ENCODE peak calls at places on chromosome 1, in seven cellular contexts. R is HepG2, T is H1, N is HCT116, Y is SK-N-SH, K is K562, F is GM12878. C is an unnamed sample.

GRCh38 chr1:226111865-226112395 is 49.4 kb downstream of the H3-3A start:
- DNase-seq in Y (no peak), N (no peak), K (no peak), F (no peak), R (no peak), T (no peak), C (no peak)

GRCh38 chr1:91929246-91929645 is 20.0 kb upstream of the BRDT start:
- DNase-seq in T (no peak), K (no peak), R (peak), Y (no peak), N (no peak), F (no peak), C (no peak)

GRCh38 chr1:88608139-88608943 is 75.7 kb upstream of the PKN2 start:
- DNase-seq in Y (peak), K (peak), F (no peak), N (peak), R (peak), T (no peak), C (no peak)

GRCh38 chr1:3139871-3140837 is 71.2 kb downstream of the PRDM16 start:
- DNase-seq in R (no peak), Y (peak), T (no peak), F (no peak), N (no peak), K (no peak), C (no peak)

GRCh38 chr1:216422821-216423529 is at the start of gene USH2A:
- DNase-seq in N (no peak), K (no peak), F (no peak), R (no peak), T (no peak), Y (no peak), C (peak)

GRCh38 chr1:223258751-223259177 is 105.2 kb downstream of the SUSD4 start:
- DNase-seq in R (peak), K (peak), Y (no peak), F (no peak), N (no peak), T (no peak), C (no peak)

GRCh38 chr1:75615664-75616435 is 4.9 kb upstream of the SLC44A5 start:
- DNase-seq in F (no peak), N (no peak), R (no peak), Y (peak), T (no peak), K (peak), C (peak)

GRCh38 chr1:204641936-204642335 is 43.6 kb downstream of the LRRN2 start:
- DNase-seq in K (no peak), N (no peak), Y (no peak), R (no peak), T (no peak), F (no peak), C (no peak)

GRCh38 chr1:88737338-88737927 is 53.4 kb downstream of the PKN2 start:
- DNase-seq in Y (no peak), T (no peak), N (no peak), R (no peak), F (no peak), K (no peak), C (no peak)

GRCh38 chr1:32240140-32240951 is 6.7 kb upstream of the FAM167B start:
- DNase-seq in T (peak), N (peak), F (no peak), K (no peak), R (no peak), Y (peak), C (peak)

GRCh38 chr1:25922064-25922632 is 15.9 kb upstream of the STMN1 start:
- DNase-seq in R (no peak), T (no peak), F (no peak), Y (no peak), K (no peak), N (no peak), C (no peak)

GRCh38 chr1:5921671-5922070 is 70.6 kb downstream of the NPHP4 start:
- DNase-seq in T (no peak), R (no peak), K (no peak), N (no peak), Y (no peak), F (no peak), C (no peak)

GRCh38 chr1:51325878-51326755 is 4.2 kb downstream of the TTC39A start:
- DNase-seq in R (no peak), Y (peak), K (peak), N (no peak), T (no peak), F (no peak), C (no peak)

GRCh38 chr1:88293791-88294190 is 390.3 kb upstream of the PKN2 start:
- DNase-seq in Y (no peak), R (no peak), N (no peak), T (no peak), F (no peak), K (no peak), C (no peak)

GRCh38 chr1:14924455-14925325 is 228.9 kb upstream of the TMEM51 start:
- DNase-seq in N (no peak), R (no peak), K (peak), Y (peak), T (no peak), F (no peak), C (peak)

GRCh38 chr1:175129644-175129996 is 62.0 kb downstream of the TNN start:
- DNase-seq in F (no peak), K (no peak), Y (no peak), N (no peak), R (no peak), T (no peak), C (no peak)

GRCh38 chr1:31576201-31576669 is at the start of gene TINAGL1:
- DNase-seq in R (peak), N (peak), F (no peak), K (peak), Y (no peak), T (no peak), C (no peak)

GRCh38 chr1:219518168-219518905 is 94.6 kb downstream of the ZC3H11B start:
- DNase-seq in K (no peak), T (no peak), F (no peak), R (no peak), Y (peak), N (no peak), C (no peak)

GRCh38 chr1:8202182-8202905 is 115.6 kb upstream of the SLC45A1 start:
- DNase-seq in F (no peak), N (peak), Y (no peak), R (peak), K (peak), T (no peak), C (no peak)

GRCh38 chr1:22884806-22885559 is 87.7 kb downstream of the LACTBL1 start:
- DNase-seq in T (no peak), K (no peak), F (no peak), R (no peak), Y (no peak), N (no peak), C (no peak)

GRCh38 chr1:197319631-197320030 is 51.6 kb downstream of the CRB1 start:
- DNase-seq in N (no peak), T (no peak), F (no peak), Y (no peak), R (no peak), K (no peak), C (no peak)

GRCh38 chr1:70778934-70779333 is 268.7 kb downstream of the PTGER3 start:
- DNase-seq in T (no peak), Y (no peak), N (no peak), K (no peak), F (no peak), R (no peak), C (no peak)

GRCh38 chr1:168121314-168122029 is 15.3 kb downstream of the GPR161 start:
- DNase-seq in Y (no peak), N (no peak), R (no peak), F (no peak), K (no peak), T (no peak), C (no peak)

GRCh38 chr1:23370744-23371710 is 1.4 kb upstream of the ZNF436 start:
- DNase-seq in T (peak), Y (peak), R (no peak), K (peak), F (no peak), N (no peak), C (peak)

GRCh38 chr1:211944733-211945500 is 90.4 kb downstream of the INTS7 start:
- DNase-seq in K (no peak), N (no peak), Y (no peak), F (no peak), T (peak), R (peak), C (peak)

GRCh38 chr1:173554541-173555250 is 48.2 kb downstream of the SLC9C2 start:
- DNase-seq in F (no peak), N (no peak), Y (no peak), T (no peak), R (peak), K (no peak), C (no peak)

GRCh38 chr1:210800756-210801155 is 333.2 kb downstream of the KCNH1 start:
- DNase-seq in T (no peak), K (no peak), N (no peak), Y (no peak), R (no peak), F (no peak), C (no peak)

GRCh38 chr1:116374340-116375164 is 1.5 kb downstream of the ATP1A1 start:
- DNase-seq in Y (no peak), N (no peak), R (peak), F (no peak), K (peak), T (no peak), C (no peak)

GRCh38 chr1:89808429-89809117 is 12.3 kb upstream of the LRRC8D start:
- DNase-seq in N (no peak), F (no peak), K (no peak), Y (no peak), T (no peak), R (peak), C (peak)

GRCh38 chr1:97038410-97038809 is 316.8 kb downstream of the PTBP2 start:
- DNase-seq in K (no peak), F (no peak), R (no peak), N (no peak), Y (no peak), T (no peak), C (no peak)

GRCh38 chr1:109065137-109065536 is 10.7 kb downstream of the TAF13 start:
- DNase-seq in N (no peak), Y (no peak), T (no peak), R (no peak), F (no peak), K (no peak), C (no peak)

GRCh38 chr1:48073773-48074172 is 76.6 kb upstream of the TRABD2B start:
- DNase-seq in N (no peak), R (no peak), F (no peak), T (no peak), K (no peak), Y (no peak), C (no peak)

GRCh38 chr1:42658880-42659337 is 686 bp downstream of the PPIH start:
- DNase-seq in R (no peak), Y (no peak), N (no peak), F (no peak), K (no peak), T (no peak), C (no peak)

GRCh38 chr1:172390620-172391491 is 29.6 kb upstream of the C1orf105 start:
- DNase-seq in F (peak), R (no peak), Y (no peak), K (no peak), N (no peak), T (no peak), C (no peak)

GRCh38 chr1:159826436-159827101 is at the start of gene SLAMF8:
- DNase-seq in R (no peak), Y (no peak), T (no peak), N (no peak), F (peak), K (no peak), C (no peak)

GRCh38 chr1:5994713-5995621 is 2.7 kb upstream of the NPHP4 start:
- DNase-seq in N (no peak), F (peak), K (no peak), R (no peak), T (no peak), Y (no peak), C (no peak)

GRCh38 chr1:205704891-205705290 is 24.6 kb upstream of the SLC45A3 start:
- DNase-seq in F (no peak), K (no peak), T (no peak), Y (no peak), R (no peak), N (no peak), C (no peak)
- TF ChIP-seq JUND in F (no peak), K (no peak), T (no peak), Y (no peak), R (no peak), N (no peak), C (no peak)

GRCh38 chr1:84691139-84691783 is 1.0 kb upstream of the SSX2IP start:
- DNase-seq in F (no peak), Y (peak), K (peak), N (no peak), R (no peak), T (no peak), C (no peak)

GRCh38 chr1:84692391-84692790 is 2.1 kb upstream of the SSX2IP start:
- DNase-seq in Y (no peak), R (no peak), N (no peak), T (no peak), F (no peak), K (peak), C (no peak)

GRCh38 chr1:84693009-84693408 is 2.7 kb upstream of the SSX2IP start:
- DNase-seq in T (no peak), N (no peak), K (peak), Y (no peak), F (no peak), R (no peak), C (no peak)

GRCh38 chr1:84690397-84691138 is at the start of gene SSX2IP:
- DNase-seq in T (peak), Y (peak), N (peak), R (peak), K (peak), F (peak), C (peak)

GRCh38 chr1:84693774-84694173 is 3.5 kb upstream of the SSX2IP start:
- DNase-seq in K (no peak), N (no peak), R (no peak), F (no peak), Y (no peak), T (no peak), C (no peak)
- TF ChIP-seq JUND in K (no peak), N (no peak), R (no peak), F (no peak), Y (no peak), T (no peak), C (no peak)

GRCh38 chr1:59672851-59673574 is 141.7 kb upstream of the HOOK1 start:
- DNase-seq in K (no peak), R (peak), T (no peak), F (no peak), Y (no peak), N (peak), C (no peak)
- TF ChIP-seq JUND in K (peak), R (no peak), T (peak), F (no peak), Y (peak), N (peak), C (no peak)

GRCh38 chr1:206503591-206504362 is 3.6 kb upstream of the RASSF5 start:
- DNase-seq in F (peak), T (no peak), Y (no peak), K (peak), N (peak), R (peak), C (no peak)
- TF ChIP-seq JUND in F (no peak), T (no peak), Y (peak), K (peak), N (peak), R (no peak), C (no peak)

GRCh38 chr1:145782166-145783099 is 41.5 kb downstream of the RNF115 start:
- DNase-seq in Y (no peak), K (no peak), F (no peak), T (no peak), R (peak), N (peak), C (peak)
- TF ChIP-seq JUND in Y (peak), K (no peak), F (no peak), T (no peak), R (no peak), N (peak), C (no peak)

DNA sequence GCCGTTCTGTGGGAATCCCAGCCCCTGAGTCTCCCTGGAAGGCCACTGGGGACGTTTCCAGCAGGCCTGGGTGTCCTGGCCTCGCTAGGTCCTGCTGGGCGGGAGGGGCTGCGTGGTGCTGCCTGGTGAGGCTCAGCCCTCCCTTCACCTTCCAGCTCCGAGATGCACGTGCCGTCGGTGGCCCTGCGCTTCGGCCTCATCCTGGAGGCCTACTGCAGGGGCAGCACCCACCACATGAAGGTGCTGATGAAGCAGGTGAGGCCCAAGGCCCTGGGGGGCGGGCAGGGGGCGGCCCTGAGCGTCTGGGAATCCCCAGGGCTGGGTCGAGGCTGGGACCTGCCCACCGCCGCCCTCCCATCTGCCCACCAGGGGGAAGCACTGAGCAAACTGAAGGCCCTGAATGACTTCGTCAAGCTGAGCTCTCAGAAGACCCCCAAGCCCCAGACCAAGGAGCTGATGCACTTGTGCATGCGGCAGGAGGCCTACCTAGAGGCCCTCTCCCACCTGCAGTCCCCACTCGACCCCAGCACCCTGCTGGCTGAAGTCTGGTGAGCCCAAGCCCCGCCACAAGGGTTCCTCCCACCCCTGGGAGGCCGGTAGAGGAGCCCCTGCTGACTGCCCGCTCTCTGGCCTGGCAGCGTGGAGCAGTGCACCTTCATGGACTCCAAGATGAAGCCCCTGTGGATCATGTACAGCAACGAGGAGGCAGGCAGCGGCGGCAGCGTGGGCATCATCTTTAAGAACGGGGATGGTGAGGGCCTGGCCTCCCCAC is 70.3 kb downstream of the PIK3CD start:
- DNase-seq in F (no peak), R (peak), N (no peak), K (peak), Y (peak), T (peak), C (peak)
- TF ChIP-seq JUND in F (no peak), R (no peak), N (no peak), K (no peak), Y (no peak), T (no peak), C (no peak)

DNA sequence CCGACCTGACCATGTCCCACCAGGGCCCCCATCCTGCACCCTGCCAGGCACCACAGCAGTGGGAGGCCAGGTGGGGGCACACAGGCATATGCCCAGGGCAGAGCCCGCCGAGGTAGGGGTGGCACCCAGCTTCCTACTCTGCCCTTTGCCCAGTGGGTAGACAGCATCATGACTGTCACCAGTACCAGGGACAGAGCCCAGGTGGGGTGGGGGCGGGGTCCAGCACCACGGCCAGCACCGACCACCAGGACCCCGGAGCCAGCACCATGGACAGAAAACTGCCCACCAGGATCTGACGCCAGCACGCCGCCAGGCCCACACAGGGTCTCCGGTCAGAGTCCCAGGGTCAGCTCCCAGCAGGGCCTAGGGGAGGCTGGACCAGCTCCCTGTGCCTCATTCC is 3.8 kb downstream of the TAS1R3 start:
- DNase-seq in R (no peak), F (no peak), T (no peak), K (no peak), Y (no peak), N (no peak), C (no peak)
- TF ChIP-seq JUND in R (no peak), F (no peak), T (no peak), K (no peak), Y (no peak), N (no peak), C (no peak)

DNA sequence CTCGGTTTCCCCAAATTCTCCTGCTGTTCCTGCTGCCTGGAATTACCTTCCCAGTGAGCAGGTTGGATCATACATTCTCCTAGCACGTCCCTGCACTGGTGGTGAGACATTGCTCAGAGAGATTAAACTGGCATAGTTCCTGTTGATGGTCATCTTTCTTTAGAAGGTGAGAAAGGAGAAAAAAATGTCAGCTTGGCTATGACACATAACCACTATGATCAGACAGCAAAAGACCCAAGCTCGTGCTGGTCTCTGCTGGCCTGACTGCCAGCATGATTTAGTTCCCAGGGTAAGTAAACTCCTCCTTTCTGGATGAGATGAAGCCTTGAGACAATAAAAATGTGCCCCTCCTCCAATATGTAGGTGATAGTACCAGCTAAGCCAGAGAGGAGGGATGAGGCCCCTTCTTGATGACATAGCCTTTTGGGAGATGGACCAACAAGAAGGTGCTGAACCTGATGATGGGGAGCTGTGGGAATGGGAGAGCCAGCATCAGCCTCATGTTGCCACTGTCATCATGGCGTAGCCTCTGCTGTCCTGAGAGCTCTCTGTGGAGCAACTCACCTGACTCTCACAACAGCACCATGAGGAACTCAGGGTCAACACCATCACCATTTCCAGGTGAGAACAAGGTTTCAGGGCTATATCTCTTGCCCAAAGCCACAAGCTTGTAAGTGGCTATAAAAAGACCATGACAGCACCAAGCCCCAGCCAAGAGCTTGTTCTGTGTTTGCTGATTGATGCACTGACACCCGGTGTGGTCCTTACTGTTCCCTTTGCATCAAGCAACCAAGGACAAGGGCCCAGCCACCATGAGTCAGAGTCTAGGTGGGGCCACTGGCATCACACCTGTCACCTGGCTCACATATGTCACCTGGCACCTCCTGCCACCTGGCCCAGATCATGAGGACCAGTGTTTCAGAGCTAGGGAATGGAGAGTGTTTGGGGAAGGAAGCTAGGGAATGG is 200.0 kb downstream of the MATN1 start:
- DNase-seq in K (no peak), T (no peak), N (peak), Y (no peak), R (no peak), F (no peak), C (no peak)
- TF ChIP-seq JUND in K (no peak), T (no peak), N (peak), Y (no peak), R (no peak), F (no peak), C (no peak)

DNA sequence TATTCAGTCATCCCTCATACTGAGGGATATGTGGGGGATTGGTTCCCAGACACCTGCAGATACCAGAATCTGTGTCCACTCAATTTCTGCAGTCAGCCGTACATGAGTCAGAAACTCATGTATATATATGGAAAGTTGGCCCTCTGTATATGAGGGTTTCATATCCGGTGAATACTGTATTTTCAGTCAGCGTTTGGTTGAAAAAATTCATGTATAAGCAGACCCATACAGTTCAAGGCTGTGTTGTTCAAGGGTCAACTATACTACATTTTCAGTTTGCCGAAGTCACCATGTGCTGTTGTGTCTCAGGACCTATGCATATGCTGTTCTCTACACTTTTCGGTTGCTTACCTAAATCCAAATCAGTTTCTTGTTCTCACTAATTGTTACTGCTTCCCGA is 10.5 kb downstream of the AXDND1 start:
- DNase-seq in R (no peak), N (no peak), K (no peak), Y (no peak), T (no peak), F (no peak), C (no peak)
- TF ChIP-seq JUND in R (no peak), N (no peak), K (no peak), Y (no peak), T (no peak), F (no peak), C (no peak)

C was measured in T47D.